ENCODE peak calls at places on chromosomes 12 and 14, in eight cellular contexts. One of them, this sample, is unnamed.

GRCh38 chr14:100025111-100025510 is 40.1 kb upstream of the EVL start:
- DNase-seq in hepatic stellate cell: peak; percentile 23
- DNase-seq in T-helper 9 cell: no peak
- DNase-seq in GM13977: peak; percentile 50
- DNase-seq in NCI-H1092: no peak
- DNase-seq in aorta: no peak
- DNase-seq in C1 segment of cervical spinal cord: no peak
- DNase-seq in cardiac muscle cell: peak; percentile 37
- DNase-seq in this sample: no peak

GRCh38 chr12:41310367-41310766 is 122.2 kb downstream of the PDZRN4 start:
- DNase-seq in C1 segment of cervical spinal cord: no peak
- DNase-seq in NCI-H1092: no peak
- DNase-seq in GM13977: no peak
- DNase-seq in aorta: no peak
- DNase-seq in T-helper 9 cell: no peak
- DNase-seq in cardiac muscle cell: no peak
- DNase-seq in hepatic stellate cell: no peak
- DNase-seq in this sample: no peak

GRCh38 chr12:6573001-6573400 is 4.9 kb upstream of the NOP2 start:
- DNase-seq in aorta: no peak
- DNase-seq in C1 segment of cervical spinal cord: no peak
- DNase-seq in NCI-H1092: no peak
- DNase-seq in cardiac muscle cell: peak; percentile 68
- DNase-seq in hepatic stellate cell: no peak
- DNase-seq in T-helper 9 cell: no peak
- DNase-seq in GM13977: no peak
- DNase-seq in this sample: no peak

GRCh38 chr14:92747701-92748258 is 647 bp downstream of the LGMN start:
- DNase-seq in T-helper 9 cell: no peak
- DNase-seq in hepatic stellate cell: peak; percentile 48
- DNase-seq in GM13977: peak; percentile 41
- DNase-seq in C1 segment of cervical spinal cord: no peak
- DNase-seq in cardiac muscle cell: peak; percentile 37
- DNase-seq in NCI-H1092: no peak
- DNase-seq in aorta: no peak
- DNase-seq in this sample: peak; percentile 13

GRCh38 chr12:127205781-127206535 is 1061.0 kb upstream of the TMEM132C start:
- DNase-seq in GM13977: no peak
- DNase-seq in T-helper 9 cell: no peak
- DNase-seq in C1 segment of cervical spinal cord: no peak
- DNase-seq in aorta: no peak
- DNase-seq in cardiac muscle cell: no peak
- DNase-seq in hepatic stellate cell: no peak
- DNase-seq in NCI-H1092: no peak
- DNase-seq in this sample: no peak

GRCh38 chr14:79584679-79585078 is 626.6 kb downstream of the DIO2 start:
- DNase-seq in hepatic stellate cell: peak; percentile 33
- DNase-seq in NCI-H1092: no peak
- DNase-seq in aorta: no peak
- DNase-seq in GM13977: no peak
- DNase-seq in cardiac muscle cell: peak; percentile 26
- DNase-seq in C1 segment of cervical spinal cord: no peak
- DNase-seq in T-helper 9 cell: no peak
- DNase-seq in this sample: no peak

GRCh38 chr12:48482198-48482597 is at the start of gene C12orf54:
- DNase-seq in T-helper 9 cell: no peak
- DNase-seq in C1 segment of cervical spinal cord: no peak
- DNase-seq in hepatic stellate cell: no peak
- DNase-seq in aorta: no peak
- DNase-seq in NCI-H1092: no peak
- DNase-seq in cardiac muscle cell: no peak
- DNase-seq in GM13977: no peak
- DNase-seq in this sample: no peak

GRCh38 chr12:55729592-55730446 is 1.0 kb upstream of the CD63 start:
- DNase-seq in GM13977: peak; percentile 87
- DNase-seq in T-helper 9 cell: peak; percentile 35
- DNase-seq in NCI-H1092: peak; percentile 40
- DNase-seq in hepatic stellate cell: peak; percentile 94
- DNase-seq in C1 segment of cervical spinal cord: peak; percentile 95
- DNase-seq in cardiac muscle cell: peak; percentile 84
- DNase-seq in aorta: peak; percentile 97
- DNase-seq in this sample: peak; percentile 90

GRCh38 chr12:118307069-118307954 is 65.4 kb downstream of the TAOK3 start:
- DNase-seq in GM13977: peak; percentile 17
- DNase-seq in aorta: no peak
- DNase-seq in T-helper 9 cell: no peak
- DNase-seq in cardiac muscle cell: no peak
- DNase-seq in hepatic stellate cell: peak; percentile 50
- DNase-seq in NCI-H1092: no peak
- DNase-seq in C1 segment of cervical spinal cord: no peak
- DNase-seq in this sample: no peak

GRCh38 chr14:102819176-102819628 is 42.0 kb downstream of the TRAF3 start:
- DNase-seq in T-helper 9 cell: peak; percentile 20
- DNase-seq in GM13977: peak; percentile 71
- DNase-seq in C1 segment of cervical spinal cord: no peak
- DNase-seq in NCI-H1092: no peak
- DNase-seq in aorta: no peak
- DNase-seq in hepatic stellate cell: no peak
- DNase-seq in cardiac muscle cell: no peak
- DNase-seq in this sample: no peak

GRCh38 chr12:112986291-112986800 is 8.0 kb downstream of the OAS2 start:
- DNase-seq in cardiac muscle cell: no peak
- DNase-seq in C1 segment of cervical spinal cord: no peak
- DNase-seq in hepatic stellate cell: no peak
- DNase-seq in GM13977: no peak
- DNase-seq in T-helper 9 cell: no peak
- DNase-seq in aorta: no peak
- DNase-seq in NCI-H1092: no peak
- DNase-seq in this sample: no peak

GRCh38 chr14:26761532-26761931 is 163.7 kb upstream of the NOVA1 start:
- DNase-seq in GM13977: no peak
- DNase-seq in aorta: no peak
- DNase-seq in cardiac muscle cell: no peak
- DNase-seq in NCI-H1092: no peak
- DNase-seq in C1 segment of cervical spinal cord: no peak
- DNase-seq in hepatic stellate cell: no peak
- DNase-seq in T-helper 9 cell: no peak
- DNase-seq in this sample: no peak

GRCh38 chr12:127650626-127651025 is 616.3 kb upstream of the TMEM132C start:
- DNase-seq in C1 segment of cervical spinal cord: no peak
- DNase-seq in T-helper 9 cell: no peak
- DNase-seq in cardiac muscle cell: no peak
- DNase-seq in hepatic stellate cell: no peak
- DNase-seq in aorta: no peak
- DNase-seq in NCI-H1092: no peak
- DNase-seq in GM13977: no peak
- DNase-seq in this sample: no peak

GRCh38 chr14:99878563-99878962 is 85.3 kb downstream of the EML1 start:
- DNase-seq in C1 segment of cervical spinal cord: no peak
- DNase-seq in NCI-H1092: no peak
- DNase-seq in hepatic stellate cell: no peak
- DNase-seq in GM13977: no peak
- DNase-seq in T-helper 9 cell: no peak
- DNase-seq in cardiac muscle cell: no peak
- DNase-seq in aorta: no peak
- DNase-seq in this sample: no peak

GRCh38 chr12:13198921-13199320 is 2.4 kb downstream of the EMP1 start:
- DNase-seq in cardiac muscle cell: no peak
- DNase-seq in GM13977: no peak
- DNase-seq in aorta: no peak
- DNase-seq in T-helper 9 cell: no peak
- DNase-seq in hepatic stellate cell: no peak
- DNase-seq in NCI-H1092: no peak
- DNase-seq in C1 segment of cervical spinal cord: no peak
- DNase-seq in this sample: no peak

GRCh38 chr12:127819066-127819465 is 447.9 kb upstream of the TMEM132C start:
- DNase-seq in GM13977: no peak
- DNase-seq in C1 segment of cervical spinal cord: no peak
- DNase-seq in hepatic stellate cell: no peak
- DNase-seq in NCI-H1092: no peak
- DNase-seq in cardiac muscle cell: no peak
- DNase-seq in aorta: no peak
- DNase-seq in T-helper 9 cell: no peak
- DNase-seq in this sample: no peak

GRCh38 chr12:71694099-71694820 is 8.4 kb downstream of the TMEM19 start:
- DNase-seq in cardiac muscle cell: peak; percentile 58
- DNase-seq in T-helper 9 cell: no peak
- DNase-seq in C1 segment of cervical spinal cord: no peak
- DNase-seq in hepatic stellate cell: no peak
- DNase-seq in aorta: no peak
- DNase-seq in GM13977: peak; percentile 54
- DNase-seq in NCI-H1092: no peak
- DNase-seq in this sample: no peak

GRCh38 chr12:108793756-108794441 is 62.6 kb upstream of the CORO1C start:
- DNase-seq in T-helper 9 cell: no peak
- DNase-seq in NCI-H1092: no peak
- DNase-seq in C1 segment of cervical spinal cord: no peak
- DNase-seq in cardiac muscle cell: peak; percentile 28
- DNase-seq in aorta: peak; percentile 73
- DNase-seq in GM13977: no peak
- DNase-seq in hepatic stellate cell: no peak
- DNase-seq in this sample: no peak

GRCh38 chr12:10497602-10498001 is 8.1 kb upstream of the EIF2S3B start:
- DNase-seq in hepatic stellate cell: no peak
- DNase-seq in aorta: no peak
- DNase-seq in T-helper 9 cell: no peak
- DNase-seq in C1 segment of cervical spinal cord: no peak
- DNase-seq in NCI-H1092: no peak
- DNase-seq in cardiac muscle cell: no peak
- DNase-seq in GM13977: no peak
- DNase-seq in this sample: no peak

GRCh38 chr12:3364661-3365264 is 126.2 kb upstream of the PRMT8 start:
- DNase-seq in C1 segment of cervical spinal cord: no peak
- DNase-seq in GM13977: no peak
- DNase-seq in NCI-H1092: no peak
- DNase-seq in cardiac muscle cell: no peak
- DNase-seq in hepatic stellate cell: no peak
- DNase-seq in T-helper 9 cell: no peak
- DNase-seq in aorta: no peak
- DNase-seq in this sample: no peak

GRCh38 chr12:110992909-110993308 is 72.5 kb upstream of the MYL2 start:
- DNase-seq in cardiac muscle cell: no peak
- DNase-seq in aorta: no peak
- DNase-seq in GM13977: no peak
- DNase-seq in NCI-H1092: no peak
- DNase-seq in T-helper 9 cell: no peak
- DNase-seq in hepatic stellate cell: no peak
- DNase-seq in C1 segment of cervical spinal cord: no peak
- DNase-seq in this sample: no peak

GRCh38 chr14:71985538-71986234 is 53.5 kb downstream of the RGS6 start:
- DNase-seq in GM13977: no peak
- DNase-seq in NCI-H1092: no peak
- DNase-seq in hepatic stellate cell: peak; percentile 5
- DNase-seq in C1 segment of cervical spinal cord: no peak
- DNase-seq in T-helper 9 cell: no peak
- DNase-seq in aorta: no peak
- DNase-seq in cardiac muscle cell: peak; percentile 56
- DNase-seq in this sample: no peak

GRCh38 chr12:105064564-105065222 is 19.6 kb downstream of the ALDH1L2 start:
- DNase-seq in cardiac muscle cell: peak; percentile 20
- DNase-seq in NCI-H1092: no peak
- DNase-seq in C1 segment of cervical spinal cord: no peak
- DNase-seq in hepatic stellate cell: no peak
- DNase-seq in aorta: no peak
- DNase-seq in GM13977: no peak
- DNase-seq in T-helper 9 cell: no peak
- DNase-seq in this sample: no peak

GRCh38 chr12:29882771-29883315 is 99.1 kb upstream of the TMTC1 start:
- DNase-seq in aorta: no peak
- DNase-seq in cardiac muscle cell: peak; percentile 17
- DNase-seq in NCI-H1092: no peak
- DNase-seq in C1 segment of cervical spinal cord: no peak
- DNase-seq in GM13977: no peak
- DNase-seq in T-helper 9 cell: no peak
- DNase-seq in hepatic stellate cell: no peak
- DNase-seq in this sample: no peak

GRCh38 chr14:69708586-69709169 is 58.3 kb upstream of the SRSF5 start:
- DNase-seq in cardiac muscle cell: peak; percentile 30
- DNase-seq in GM13977: no peak
- DNase-seq in hepatic stellate cell: no peak
- DNase-seq in NCI-H1092: peak; percentile 27
- DNase-seq in T-helper 9 cell: no peak
- DNase-seq in C1 segment of cervical spinal cord: peak; percentile 52
- DNase-seq in aorta: no peak
- DNase-seq in this sample: no peak

GRCh38 chr12:67681145-67681778 is 32.7 kb downstream of the DYRK2 start:
- DNase-seq in GM13977: no peak
- DNase-seq in T-helper 9 cell: no peak
- DNase-seq in hepatic stellate cell: peak; percentile 75
- DNase-seq in aorta: no peak
- DNase-seq in C1 segment of cervical spinal cord: no peak
- DNase-seq in cardiac muscle cell: no peak
- DNase-seq in NCI-H1092: no peak
- DNase-seq in this sample: no peak

GRCh38 chr14:64569108-64570045 is 19.6 kb downstream of the PPP1R36 start:
- DNase-seq in aorta: peak; percentile 83
- DNase-seq in cardiac muscle cell: no peak
- DNase-seq in C1 segment of cervical spinal cord: peak; percentile 56
- DNase-seq in hepatic stellate cell: peak; percentile 59
- DNase-seq in NCI-H1092: no peak
- DNase-seq in T-helper 9 cell: no peak
- DNase-seq in GM13977: no peak
- DNase-seq in this sample: no peak

GRCh38 chr14:34665785-34666425 is 36.0 kb upstream of the SNX6 start:
- DNase-seq in aorta: peak; percentile 67
- DNase-seq in NCI-H1092: no peak
- DNase-seq in hepatic stellate cell: peak; percentile 71
- DNase-seq in GM13977: no peak
- DNase-seq in T-helper 9 cell: no peak
- DNase-seq in C1 segment of cervical spinal cord: no peak
- DNase-seq in cardiac muscle cell: no peak
- DNase-seq in this sample: no peak